ENCODE peak calls at places on chromosomes 4 and X, in nine cellular contexts. K is ureter; I is stimulated activated CD8-positive, alpha-beta memory T cell treated with anti-CD3 and anti-CD28 coated beads, Interleukin-15, amount 100 ng/mL, for 4 hours; Q is activated T-helper 9 cell treated with anti-CD3 and anti-CD28 coated beads, Interleukin-2, amount 50 U/mL, for 16 hours; A is BJ; J is left ventricle myocardium superior; U is activated naive CD4-positive, alpha-beta T cell treated with anti-CD3 and anti-CD28 coated beads for 36 hours; S is HS-5; Z is adipocyte. T is an unnamed sample.

GRCh38 chr4:23034726-23035125 is 342.0 kb downstream of the GBA3 start:
- DNase-seq in K (no peak), I (no peak), Q (no peak), A (no peak), J (no peak), U (no peak), S (no peak), Z (no peak), T (no peak)

GRCh38 chr4:23614284-23614892 is 275.5 kb downstream of the PPARGC1A start:
- DNase-seq in K (no peak), I (no peak), Q (no peak), A (no peak), J (no peak), U (no peak), S (no peak), Z (no peak), T (no peak)

GRCh38 chr4:6688879-6689505 is 4.7 kb upstream of the S100P start:
- DNase-seq in K (peak), I (peak), Q (peak), A (peak), J (peak), U (peak), S (peak), Z (peak), T (peak)

GRCh38 chr4:38113551-38113950 is 153.4 kb downstream of the PTTG2 start:
- DNase-seq in K (no peak), I (no peak), Q (no peak), A (no peak), J (no peak), U (no peak), S (no peak), Z (no peak), T (no peak)

GRCh38 chrX:148024425-148025148 is 43.5 kb downstream of the FMR1NB start:
- DNase-seq in K (no peak), I (no peak), Q (no peak), A (no peak), J (no peak), U (no peak), S (no peak), Z (no peak), T (no peak)

GRCh38 chr4:110012917-110013316 is 100.2 kb downstream of the EGF start:
- DNase-seq in K (no peak), I (no peak), Q (no peak), A (no peak), J (no peak), U (no peak), S (no peak), Z (no peak), T (no peak)

GRCh38 chr4:99637174-99637573 is 20.5 kb downstream of the C4orf54 start:
- DNase-seq in K (no peak), I (no peak), Q (no peak), A (no peak), J (no peak), U (no peak), S (no peak), Z (no peak), T (no peak)

GRCh38 chrX:116379854-116380253 is 56.6 kb upstream of the SLC6A14 start:
- DNase-seq in K (no peak), I (no peak), Q (no peak), A (no peak), J (peak), U (no peak), S (peak), Z (peak), T (peak)

GRCh38 chr4:126627255-126627654 is 1005.5 kb upstream of the INTU start:
- DNase-seq in K (no peak), I (no peak), Q (no peak), A (no peak), J (no peak), U (no peak), S (no peak), Z (peak), T (no peak)

GRCh38 chr4:110638347-110638746 is 15.5 kb upstream of the PITX2 start:
- DNase-seq in K (no peak), I (no peak), Q (no peak), A (no peak), J (no peak), U (no peak), S (no peak), Z (no peak), T (no peak)

GRCh38 chrX:7996851-7997250 is 69.6 kb upstream of the PNPLA4 start:
- DNase-seq in K (no peak), I (no peak), Q (no peak), A (no peak), J (no peak), U (no peak), S (no peak), Z (no peak), T (no peak)

GRCh38 chrX:130878350-130879341 is 24.4 kb downstream of the ENOX2 start:
- DNase-seq in K (no peak), I (no peak), Q (no peak), A (peak), J (no peak), U (no peak), S (peak), Z (peak), T (peak)

GRCh38 chrX:120791013-120791643 is 84.5 kb downstream of the CT47B1 start:
- DNase-seq in K (peak), I (no peak), Q (no peak), A (no peak), J (peak), U (no peak), S (no peak), Z (peak), T (peak)

GRCh38 chrX:115425359-115425758 is 135.6 kb upstream of the PLS3 start:
- DNase-seq in K (no peak), I (no peak), Q (no peak), A (no peak), J (no peak), U (no peak), S (no peak), Z (no peak), T (no peak)

GRCh38 chr4:109207060-109207459 is 95.4 kb downstream of the COL25A1 start:
- DNase-seq in K (no peak), I (no peak), Q (no peak), A (no peak), J (no peak), U (no peak), S (peak), Z (peak), T (peak)

GRCh38 chr4:128835498-128836222 is 26.2 kb downstream of the JADE1 start:
- DNase-seq in K (peak), I (no peak), Q (no peak), A (no peak), J (peak), U (no peak), S (no peak), Z (no peak), T (no peak)

GRCh38 chrX:134733595-134733994 is 75.3 kb upstream of the PLAC1 start:
- DNase-seq in K (no peak), I (no peak), Q (no peak), A (no peak), J (no peak), U (no peak), S (no peak), Z (no peak), T (no peak)

GRCh38 chrX:36577006-36577405 is 431.2 kb upstream of the FAM47C start:
- DNase-seq in K (no peak), I (no peak), Q (no peak), A (no peak), J (no peak), U (no peak), S (no peak), Z (no peak), T (no peak)

GRCh38 chr4:176755001-176755400 is 37.7 kb downstream of the VEGFC start:
- DNase-seq in K (no peak), I (no peak), Q (no peak), A (no peak), J (no peak), U (no peak), S (no peak), Z (no peak), T (no peak)

GRCh38 chrX:104618106-104618895 is 52.3 kb downstream of the IL1RAPL2 start:
- DNase-seq in K (no peak), I (no peak), Q (no peak), A (no peak), J (no peak), U (no peak), S (no peak), Z (no peak), T (no peak)

GRCh38 chr4:176052744-176053143 is 12.9 kb upstream of the WDR17 start:
- DNase-seq in K (no peak), I (no peak), Q (no peak), A (no peak), J (no peak), U (no peak), S (no peak), Z (no peak), T (no peak)

GRCh38 chr4:570754-571153 is 5.3 kb downstream of the TMEM271 start:
- DNase-seq in K (no peak), I (no peak), Q (no peak), A (no peak), J (no peak), U (no peak), S (no peak), Z (no peak), T (no peak)

GRCh38 chrX:153551135-153551534 is 33.7 kb downstream of the ATP2B3 start:
- DNase-seq in K (no peak), I (no peak), Q (no peak), A (peak), J (no peak), U (no peak), S (peak), Z (peak), T (no peak)

GRCh38 chr4:120007171-120007894 is 59.3 kb downstream of the MAD2L1 start:
- DNase-seq in K (no peak), I (no peak), Q (no peak), A (peak), J (no peak), U (no peak), S (peak), Z (peak), T (peak)

GRCh38 chrX:101485212-101486064 is at the start of gene ARMCX4:
- DNase-seq in K (no peak), I (peak), Q (peak), A (no peak), J (peak), U (peak), S (no peak), Z (peak), T (peak)

GRCh38 chrX:110851780-110852179 is 56.2 kb upstream of the CHRDL1 start:
- DNase-seq in K (no peak), I (no peak), Q (no peak), A (no peak), J (no peak), U (no peak), S (no peak), Z (peak), T (no peak)

T was measured in AG09319.